ENCODE peak calls at places on chromosomes 3 and 15, in nine cellular contexts. One of them, this sample, is unnamed.

GRCh38 chr3:170007031-170007663 is 30.6 kb upstream of the GPR160 start:
- DNase-seq in esophagus squamous epithelium: no peak
- DNase-seq in PC-9: no peak
- DNase-seq in mammary epithelial cell: peak; percentile 9
- DNase-seq in thoracic aorta: no peak
- DNase-seq in gastrocnemius medialis: no peak
- DNase-seq in heart left ventricle: no peak
- DNase-seq in body of pancreas: no peak
- DNase-seq in GM23338: no peak
- DNase-seq in this sample: no peak

GRCh38 chr15:99480223-99480810 is 85.5 kb upstream of the MEF2A start:
- DNase-seq in esophagus squamous epithelium: no peak
- DNase-seq in PC-9: no peak
- DNase-seq in mammary epithelial cell: no peak
- DNase-seq in thoracic aorta: no peak
- DNase-seq in gastrocnemius medialis: no peak
- DNase-seq in heart left ventricle: no peak
- DNase-seq in body of pancreas: no peak
- DNase-seq in GM23338: no peak
- DNase-seq in this sample: peak; percentile 46

GRCh38 chr15:73375755-73376305 is 7.1 kb upstream of the HCN4 start:
- DNase-seq in esophagus squamous epithelium: no peak
- DNase-seq in PC-9: no peak
- DNase-seq in mammary epithelial cell: no peak
- DNase-seq in thoracic aorta: no peak
- DNase-seq in gastrocnemius medialis: no peak
- DNase-seq in heart left ventricle: peak; percentile 46
- DNase-seq in body of pancreas: no peak
- DNase-seq in GM23338: no peak
- DNase-seq in this sample: peak; percentile 61

GRCh38 chr3:2303567-2303966 is 204.9 kb downstream of the CNTN4 start:
- DNase-seq in esophagus squamous epithelium: no peak
- DNase-seq in PC-9: no peak
- DNase-seq in mammary epithelial cell: no peak
- DNase-seq in thoracic aorta: no peak
- DNase-seq in gastrocnemius medialis: no peak
- DNase-seq in heart left ventricle: no peak
- DNase-seq in body of pancreas: no peak
- DNase-seq in GM23338: peak; percentile 70
- DNase-seq in this sample: no peak

GRCh38 chr15:68823561-68823960 is 2.9 kb upstream of the ANP32A start:
- DNase-seq in esophagus squamous epithelium: no peak
- DNase-seq in PC-9: no peak
- DNase-seq in mammary epithelial cell: no peak
- DNase-seq in thoracic aorta: no peak
- DNase-seq in gastrocnemius medialis: no peak
- DNase-seq in heart left ventricle: no peak
- DNase-seq in body of pancreas: no peak
- DNase-seq in GM23338: peak; percentile 57
- DNase-seq in this sample: no peak

GRCh38 chr3:38655708-38656300 is 6.3 kb upstream of the SCN5A start:
- DNase-seq in esophagus squamous epithelium: no peak
- DNase-seq in PC-9: no peak
- DNase-seq in mammary epithelial cell: peak; percentile 24
- DNase-seq in thoracic aorta: no peak
- DNase-seq in gastrocnemius medialis: no peak
- DNase-seq in heart left ventricle: no peak
- DNase-seq in body of pancreas: no peak
- DNase-seq in GM23338: peak; percentile 90
- DNase-seq in this sample: no peak

GRCh38 chr3:153840487-153840886 is 280.7 kb upstream of the ARHGEF26 start:
- DNase-seq in esophagus squamous epithelium: no peak
- DNase-seq in PC-9: no peak
- DNase-seq in mammary epithelial cell: no peak
- DNase-seq in thoracic aorta: no peak
- DNase-seq in gastrocnemius medialis: no peak
- DNase-seq in heart left ventricle: no peak
- DNase-seq in body of pancreas: no peak
- DNase-seq in GM23338: no peak
- DNase-seq in this sample: no peak

GRCh38 chr15:63970723-63971426 is 75.4 kb downstream of the DAPK2 start:
- DNase-seq in esophagus squamous epithelium: no peak
- DNase-seq in PC-9: no peak
- DNase-seq in mammary epithelial cell: no peak
- DNase-seq in thoracic aorta: no peak
- DNase-seq in gastrocnemius medialis: peak; percentile 53
- DNase-seq in heart left ventricle: no peak
- DNase-seq in body of pancreas: no peak
- DNase-seq in GM23338: no peak
- DNase-seq in this sample: peak; percentile 21

GRCh38 chr3:72255736-72256559 is 471.0 kb upstream of the PROK2 start:
- DNase-seq in esophagus squamous epithelium: no peak
- DNase-seq in PC-9: peak; percentile 33
- DNase-seq in mammary epithelial cell: peak; percentile 23
- DNase-seq in thoracic aorta: no peak
- DNase-seq in gastrocnemius medialis: no peak
- DNase-seq in heart left ventricle: peak; percentile 44
- DNase-seq in body of pancreas: peak; percentile 76
- DNase-seq in GM23338: peak; percentile 9
- DNase-seq in this sample: no peak

GRCh38 chr3:79367066-79367465 is 400.7 kb downstream of the ROBO1 start:
- DNase-seq in esophagus squamous epithelium: no peak
- DNase-seq in PC-9: no peak
- DNase-seq in mammary epithelial cell: peak; percentile 69
- DNase-seq in thoracic aorta: no peak
- DNase-seq in gastrocnemius medialis: no peak
- DNase-seq in heart left ventricle: no peak
- DNase-seq in body of pancreas: no peak
- DNase-seq in GM23338: no peak
- DNase-seq in this sample: no peak

GRCh38 chr3:178083906-178084823 is 452.1 kb upstream of the KCNMB2 start:
- DNase-seq in esophagus squamous epithelium: no peak
- DNase-seq in PC-9: no peak
- DNase-seq in mammary epithelial cell: no peak
- DNase-seq in thoracic aorta: no peak
- DNase-seq in gastrocnemius medialis: no peak
- DNase-seq in heart left ventricle: no peak
- DNase-seq in body of pancreas: no peak
- DNase-seq in GM23338: peak; percentile 58
- DNase-seq in this sample: no peak

GRCh38 chr15:100943074-100943473 is 23.9 kb downstream of the LRRK1 start:
- DNase-seq in esophagus squamous epithelium: no peak
- DNase-seq in PC-9: no peak
- DNase-seq in mammary epithelial cell: no peak
- DNase-seq in thoracic aorta: no peak
- DNase-seq in gastrocnemius medialis: no peak
- DNase-seq in heart left ventricle: no peak
- DNase-seq in body of pancreas: no peak
- DNase-seq in GM23338: no peak
- DNase-seq in this sample: no peak

GRCh38 chr3:184417619-184418327 is 37.9 kb downstream of the CHRD start:
- DNase-seq in esophagus squamous epithelium: no peak
- DNase-seq in PC-9: peak; percentile 57
- DNase-seq in mammary epithelial cell: peak; percentile 51
- DNase-seq in thoracic aorta: no peak
- DNase-seq in gastrocnemius medialis: no peak
- DNase-seq in heart left ventricle: peak; percentile 59
- DNase-seq in body of pancreas: peak; percentile 81
- DNase-seq in GM23338: peak; percentile 86
- DNase-seq in this sample: no peak

GRCh38 chr3:37040231-37040630 is 46.9 kb downstream of the MLH1 start:
- DNase-seq in esophagus squamous epithelium: no peak
- DNase-seq in PC-9: no peak
- DNase-seq in mammary epithelial cell: no peak
- DNase-seq in thoracic aorta: no peak
- DNase-seq in gastrocnemius medialis: no peak
- DNase-seq in heart left ventricle: no peak
- DNase-seq in body of pancreas: no peak
- DNase-seq in GM23338: no peak
- DNase-seq in this sample: no peak

GRCh38 chr3:12148183-12148940 is 10.3 kb downstream of the TIMP4 start:
- DNase-seq in esophagus squamous epithelium: no peak
- DNase-seq in PC-9: no peak
- DNase-seq in mammary epithelial cell: peak; percentile 32
- DNase-seq in thoracic aorta: no peak
- DNase-seq in gastrocnemius medialis: peak; percentile 17
- DNase-seq in heart left ventricle: peak; percentile 22
- DNase-seq in body of pancreas: no peak
- DNase-seq in GM23338: no peak
- DNase-seq in this sample: peak; percentile 85

GRCh38 chr3:183081459-183082183 is 17.7 kb downstream of the MCCC1 start:
- DNase-seq in esophagus squamous epithelium: no peak
- DNase-seq in PC-9: peak; percentile 4
- DNase-seq in mammary epithelial cell: no peak
- DNase-seq in thoracic aorta: no peak
- DNase-seq in gastrocnemius medialis: no peak
- DNase-seq in heart left ventricle: no peak
- DNase-seq in body of pancreas: peak; percentile 55
- DNase-seq in GM23338: no peak
- DNase-seq in this sample: no peak

GRCh38 chr3:153051427-153052095 is 110.5 kb upstream of the RAP2B start:
- DNase-seq in esophagus squamous epithelium: no peak
- DNase-seq in PC-9: peak; percentile 98
- DNase-seq in mammary epithelial cell: peak; percentile 88
- DNase-seq in thoracic aorta: no peak
- DNase-seq in gastrocnemius medialis: no peak
- DNase-seq in heart left ventricle: no peak
- DNase-seq in body of pancreas: no peak
- DNase-seq in GM23338: no peak
- DNase-seq in this sample: no peak

GRCh38 chr3:154018100-154018696 is 103.0 kb upstream of the ARHGEF26 start:
- DNase-seq in esophagus squamous epithelium: no peak
- DNase-seq in PC-9: no peak
- DNase-seq in mammary epithelial cell: no peak
- DNase-seq in thoracic aorta: no peak
- DNase-seq in gastrocnemius medialis: no peak
- DNase-seq in heart left ventricle: no peak
- DNase-seq in body of pancreas: no peak
- DNase-seq in GM23338: peak; percentile 86
- DNase-seq in this sample: no peak

DNA sequence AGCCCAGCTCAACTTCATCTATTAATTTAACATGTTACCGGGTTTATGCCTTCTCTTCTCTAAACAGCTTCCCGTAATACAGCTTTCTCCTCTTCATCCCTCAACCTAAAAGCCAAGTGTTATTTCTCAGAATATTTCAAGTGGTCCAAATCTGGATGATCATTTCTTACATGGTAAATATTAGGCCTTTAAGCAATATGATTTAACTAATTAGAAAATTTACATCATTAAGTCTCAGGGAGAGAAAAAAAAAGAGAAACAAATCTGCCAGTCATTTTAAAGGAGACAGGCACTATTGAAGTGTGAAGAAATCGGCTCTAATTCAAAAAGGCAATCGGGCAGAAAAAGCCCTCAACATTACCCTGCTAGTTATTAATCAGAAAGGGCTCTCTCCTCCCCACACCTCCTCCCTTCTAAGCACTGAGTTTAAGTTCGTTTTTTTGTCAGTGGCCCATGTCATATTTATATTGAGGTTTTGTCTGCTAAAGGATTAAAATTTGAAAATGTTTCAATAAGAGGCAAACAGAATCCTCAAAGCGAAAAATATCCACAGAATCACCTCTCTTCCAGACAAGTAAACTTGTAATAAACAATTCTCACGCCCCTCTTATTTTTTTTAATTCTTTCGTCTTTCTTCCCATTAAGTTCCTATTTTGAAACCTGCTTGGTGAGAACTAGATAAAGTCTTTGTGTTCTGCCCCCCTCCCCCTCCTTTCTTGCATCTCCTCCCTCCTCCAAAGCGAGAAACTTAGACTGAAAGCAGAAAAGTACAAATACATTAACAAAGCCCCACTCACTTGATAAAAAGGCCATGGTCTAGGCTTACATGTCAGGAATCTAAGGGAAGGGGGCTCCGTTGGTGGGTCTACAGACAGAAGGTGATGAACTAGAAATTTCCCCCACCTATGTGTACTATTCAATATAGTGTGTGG is 215.7 kb downstream of the MEIS2 start:
- DNase-seq in esophagus squamous epithelium: no peak
- DNase-seq in PC-9: no peak
- DNase-seq in mammary epithelial cell: no peak
- DNase-seq in thoracic aorta: no peak
- DNase-seq in gastrocnemius medialis: no peak
- DNase-seq in heart left ventricle: no peak
- DNase-seq in body of pancreas: no peak
- DNase-seq in GM23338: no peak
- DNase-seq in this sample: no peak
- H3K4me1 ChIP-seq in esophagus squamous epithelium: peaks cover 53% of the 10 kb centered on the region
- H3K4me1 ChIP-seq in PC-9: no peaks in the 10 kb centered on the region
- H3K4me1 ChIP-seq in mammary epithelial cell: peaks cover 6% of the 10 kb centered on the region
- H3K4me1 ChIP-seq in thoracic aorta: peaks cover 13% of the 10 kb centered on the region
- H3K4me1 ChIP-seq in gastrocnemius medialis: peaks cover 16% of the 10 kb centered on the region
- H3K4me1 ChIP-seq in heart left ventricle: peaks cover 9% of the 10 kb centered on the region
- H3K4me1 ChIP-seq in body of pancreas: peaks cover 14% of the 10 kb centered on the region
- H3K4me1 ChIP-seq in GM23338: peaks cover 88% of the 10 kb centered on the region
- H3K4me1 ChIP-seq in this sample: no peaks in the 10 kb centered on the region

DNA sequence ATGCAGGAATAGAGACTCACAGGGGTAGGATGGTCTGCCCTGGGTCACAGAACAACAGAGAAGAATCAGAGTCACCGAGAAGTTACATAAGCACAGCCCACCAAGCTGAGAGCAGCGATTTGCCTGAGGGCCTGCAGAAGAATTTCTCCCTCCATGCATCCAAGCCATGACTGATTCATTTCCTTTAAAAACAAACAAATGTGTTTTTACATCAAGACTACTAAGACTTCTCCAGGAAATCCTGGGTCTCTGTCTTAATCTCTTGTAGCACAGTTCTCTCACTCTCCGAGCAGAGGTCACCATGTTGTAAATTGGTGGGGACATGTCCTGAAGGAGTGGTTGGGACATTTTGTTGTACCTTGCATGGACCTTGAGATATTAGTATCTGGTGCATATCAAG is 159.8 kb downstream of the THSD4 start:
- DNase-seq in esophagus squamous epithelium: no peak
- DNase-seq in PC-9: peak; percentile 89
- DNase-seq in mammary epithelial cell: peak; percentile 62
- DNase-seq in thoracic aorta: no peak
- DNase-seq in gastrocnemius medialis: no peak
- DNase-seq in heart left ventricle: no peak
- DNase-seq in body of pancreas: no peak
- DNase-seq in GM23338: no peak
- DNase-seq in this sample: no peak
- H3K27ac ChIP-seq in esophagus squamous epithelium: no peak overlapping the region
- H3K27ac ChIP-seq in PC-9: peak overlapping the region; percentile 99
- H3K27ac ChIP-seq in mammary epithelial cell: peak overlapping the region; percentile 71
- H3K27ac ChIP-seq in thoracic aorta: peak overlapping the region; percentile 47
- H3K27ac ChIP-seq in gastrocnemius medialis: no peak overlapping the region
- H3K27ac ChIP-seq in heart left ventricle: no peak overlapping the region
- H3K27ac ChIP-seq in body of pancreas: no peak overlapping the region
- H3K27ac ChIP-seq in GM23338: no peak overlapping the region
- H3K27ac ChIP-seq in this sample: no peak overlapping the region

GRCh38 chr3:151916781-151917180 is 43.3 kb downstream of the SUCNR1 start:
- DNase-seq in esophagus squamous epithelium: no peak
- DNase-seq in PC-9: no peak
- DNase-seq in mammary epithelial cell: no peak
- DNase-seq in thoracic aorta: no peak
- DNase-seq in gastrocnemius medialis: no peak
- DNase-seq in heart left ventricle: no peak
- DNase-seq in body of pancreas: no peak
- DNase-seq in GM23338: no peak
- DNase-seq in this sample: no peak
- TF ChIP-seq CTCF in esophagus squamous epithelium: no peak
- TF ChIP-seq CTCF in PC-9: no peak
- TF ChIP-seq CTCF in mammary epithelial cell: no peak
- TF ChIP-seq CTCF in thoracic aorta: no peak
- TF ChIP-seq CTCF in gastrocnemius medialis: no peak
- TF ChIP-seq CTCF in heart left ventricle: no peak
- TF ChIP-seq CTCF in body of pancreas: no peak
- TF ChIP-seq CTCF in GM23338: no peak
- TF ChIP-seq CTCF in this sample: no peak

GRCh38 chr15:76197703-76198455 is 113.4 kb downstream of the ETFA start:
- DNase-seq in esophagus squamous epithelium: no peak
- DNase-seq in PC-9: peak; percentile 81
- DNase-seq in mammary epithelial cell: peak; percentile 76
- DNase-seq in thoracic aorta: no peak
- DNase-seq in gastrocnemius medialis: no peak
- DNase-seq in heart left ventricle: no peak
- DNase-seq in body of pancreas: no peak
- DNase-seq in GM23338: no peak
- DNase-seq in this sample: no peak
- H3K4me1 ChIP-seq in esophagus squamous epithelium: peaks cover 73% of the 10 kb centered on the region
- H3K4me1 ChIP-seq in PC-9: peaks cover 35% of the 10 kb centered on the region
- H3K4me1 ChIP-seq in mammary epithelial cell: peaks cover 29% of the 10 kb centered on the region
- H3K4me1 ChIP-seq in thoracic aorta: peaks cover 26% of the 10 kb centered on the region
- H3K4me1 ChIP-seq in gastrocnemius medialis: peaks cover 58% of the 10 kb centered on the region
- H3K4me1 ChIP-seq in heart left ventricle: peaks cover 29% of the 10 kb centered on the region
- H3K4me1 ChIP-seq in body of pancreas: peaks cover 17% of the 10 kb centered on the region
- H3K4me1 ChIP-seq in GM23338: no peaks in the 10 kb centered on the region
- H3K4me1 ChIP-seq in this sample: peaks cover 39% of the 10 kb centered on the region